ENCODE peak calls at places on chromosomes 1 and 21, in five cellular contexts. M is stimulated activated CD8-positive, alpha-beta memory T cell treated with anti-CD3 and anti-CD28 coated beads, Interleukin-4, amount 100 ng/mL, for 24 hours; O is Panc1; L is lower leg skin; A is upper lobe of right lung. C is an unnamed sample.

GRCh38 chr1:229002451-229002960 is 267.2 kb downstream of the RHOU start:
- DNase-seq in L (peak; percentile 32), M (no peak), A (no peak), O (no peak), C (no peak)

GRCh38 chr1:89598450-89599331 is 34.2 kb upstream of the LRRC8C start:
- DNase-seq in O (peak; percentile 25), A (no peak), L (no peak), M (no peak), C (no peak)

GRCh38 chr1:83769594-83770321 is 229.2 kb downstream of the TTLL7 start:
- DNase-seq in L (no peak), A (no peak), O (no peak), M (no peak), C (no peak)

GRCh38 chr1:221478050-221478949 is 263.6 kb downstream of the DUSP10 start:
- DNase-seq in L (peak; percentile 86), O (peak; percentile 69), A (no peak), M (peak; percentile 20), C (peak; percentile 25)

GRCh38 chr1:167083066-167083682 is 7.0 kb downstream of the GPA33 start:
- DNase-seq in L (no peak), M (no peak), O (no peak), A (no peak), C (no peak)

GRCh38 chr1:43232071-43232470 is 37.7 kb upstream of the TMEM125 start:
- DNase-seq in A (no peak), O (no peak), M (no peak), L (peak; percentile 68), C (no peak)

GRCh38 chr1:38273405-38273804 is 226.8 kb upstream of the POU3F1 start:
- DNase-seq in M (no peak), O (no peak), A (no peak), L (no peak), C (no peak)

GRCh38 chr1:22717038-22717758 is 6.6 kb downstream of the EPHB2 start:
- DNase-seq in A (peak; percentile 75), L (no peak), O (no peak), M (no peak), C (no peak)

GRCh38 chr1:196910208-196910607 is 22.4 kb downstream of the CFHR4 start:
- DNase-seq in O (no peak), M (no peak), L (no peak), A (no peak), C (no peak)

GRCh38 chr1:167790117-167790516 is 68.3 kb downstream of the MPZL1 start:
- DNase-seq in O (no peak), M (no peak), L (peak; percentile 91), A (no peak), C (no peak)

GRCh38 chr1:15797614-15798390 is 9.6 kb downstream of the UQCRHL start:
- DNase-seq in O (no peak), A (no peak), L (no peak), M (no peak), C (no peak)

GRCh38 chr1:233005703-233006102 is 55.3 kb downstream of the NTPCR start:
- DNase-seq in A (no peak), M (no peak), O (no peak), L (peak; percentile 75), C (no peak)

GRCh38 chr1:230421485-230421884 is 4.6 kb downstream of the PGBD5 start:
- DNase-seq in O (no peak), L (no peak), M (no peak), A (no peak), C (no peak)

GRCh38 chr1:40313329-40313957 is 3.6 kb downstream of the COL9A2 start:
- DNase-seq in M (no peak), L (no peak), O (no peak), A (no peak), C (no peak)

GRCh38 chr1:30321996-30322858 is 401.2 kb downstream of the MATN1 start:
- DNase-seq in L (peak; percentile 71), A (no peak), O (no peak), M (no peak), C (no peak)

GRCh38 chr1:242454262-242455051 is 70.0 kb downstream of the PLD5 start:
- DNase-seq in O (peak; percentile 28), M (no peak), L (no peak), A (no peak), C (no peak)

GRCh38 chr21:32702702-32703101 is 25.1 kb downstream of the SYNJ1 start:
- DNase-seq in M (no peak), A (no peak), O (no peak), L (no peak), C (no peak)

GRCh38 chr1:71298633-71299032 is 217.8 kb upstream of the ZRANB2 start:
- DNase-seq in L (no peak), A (no peak), M (no peak), O (no peak), C (no peak)

GRCh38 chr1:206468571-206468970 is 1.7 kb upstream of the IKBKE start:
- DNase-seq in A (no peak), O (no peak), M (no peak), L (no peak), C (no peak)

GRCh38 chr1:13764533-13764932 is 64.5 kb downstream of the PRDM2 start:
- DNase-seq in M (no peak), A (no peak), L (no peak), O (no peak), C (no peak)

GRCh38 chr1:56964349-56964748 is 1.5 kb downstream of the C8B start:
- DNase-seq in L (no peak), A (no peak), M (no peak), O (no peak), C (no peak)

GRCh38 chr1:244180256-244180655 is 129.2 kb downstream of the ZBTB18 start:
- DNase-seq in A (no peak), M (no peak), O (no peak), L (no peak), C (no peak)

GRCh38 chr1:223739366-223740057 is 27.2 kb downstream of the CAPN2 start:
- DNase-seq in O (no peak), A (no peak), M (no peak), L (no peak), C (no peak)

GRCh38 chr1:43121251-43121650 is 50.8 kb downstream of the EBNA1BP2 start:
- DNase-seq in A (no peak), L (no peak), O (no peak), M (no peak), C (no peak)

GRCh38 chr1:97353094-97353493 is 567.7 kb downstream of the DPYD start:
- DNase-seq in L (no peak), O (no peak), A (no peak), M (no peak), C (no peak)

GRCh38 chr1:59057211-59057694 is 239.6 kb upstream of the FGGY start:
- DNase-seq in L (peak; percentile 95), M (no peak), O (no peak), A (no peak), C (no peak)

GRCh38 chr1:115771094-115771846 is 2.8 kb upstream of the CASQ2 start:
- DNase-seq in M (no peak), O (no peak), A (no peak), L (no peak), C (no peak)

GRCh38 chr1:11997081-11997851 is 17.0 kb downstream of the MFN2 start:
- DNase-seq in A (no peak), L (no peak), O (no peak), M (no peak), C (no peak)

GRCh38 chr1:231611851-231612250 is 14.7 kb upstream of the DISC1 start:
- DNase-seq in A (no peak), L (no peak), M (no peak), O (no peak), C (no peak)

GRCh38 chr1:86825294-86825693 is 88.6 kb downstream of the SELENOF start:
- DNase-seq in L (no peak), M (no peak), O (no peak), A (no peak), C (no peak)

GRCh38 chr1:44777969-44778635 is 2.8 kb downstream of the RPS8 start:
- DNase-seq in A (no peak), M (no peak), O (no peak), L (no peak), C (no peak)

GRCh38 chr1:54800899-54801759 is at the start of gene TTC22:
- DNase-seq in O (no peak), M (peak; percentile 60), A (peak; percentile 87), L (peak; percentile 89), C (peak; percentile 67)

GRCh38 chr21:34695434-34695833 is 26.6 kb downstream of the CLIC6 start:
- DNase-seq in O (no peak), A (no peak), L (no peak), M (no peak), C (no peak)

GRCh38 chr1:43912607-43913006 is 21.0 kb upstream of the ARTN start:
- DNase-seq in M (no peak), O (no peak), L (no peak), A (no peak), C (no peak)

GRCh38 chr1:25033828-25034451 is 103.9 kb upstream of the RUNX3 start:
- DNase-seq in M (no peak), L (peak; percentile 87), A (peak; percentile 77), O (no peak), C (no peak)

GRCh38 chr21:44427241-44428120 is 27.8 kb upstream of the LRRC3 start:
- DNase-seq in L (peak; percentile 75), A (peak; percentile 55), O (no peak), M (no peak), C (no peak)

C was measured in central memory CD4-positive, alpha-beta T cell.